ENCODE peak calls at places on chromosomes 3 and 15, in ten cellular contexts. U, L, A, R, B, P, X, E, V and Z are unnamed samples.

GRCh38 chr15:59819047-59819446 is 129.9 kb upstream of the BNIP2 start:
- DNase-seq in L (peak), E (no peak), P (no peak), B (no peak), X (no peak), V (no peak), U (no peak), A (no peak), R (no peak), Z (no peak)

GRCh38 chr15:77838061-77838460 is 205.3 kb upstream of the LINGO1 start:
- DNase-seq in B (no peak), E (no peak), A (no peak), V (peak), X (peak), L (no peak), R (peak), U (no peak), P (no peak), Z (no peak)

GRCh38 chr15:26661727-26662126 is 111.1 kb downstream of the GABRB3 start:
- DNase-seq in L (no peak), E (no peak), P (no peak), V (no peak), B (no peak), R (no peak), U (peak), X (no peak), A (no peak), Z (no peak)

GRCh38 chr15:44479343-44479742 is 51.9 kb downstream of the CTDSPL2 start:
- DNase-seq in R (no peak), X (no peak), L (no peak), U (no peak), V (no peak), E (no peak), B (no peak), P (no peak), A (no peak), Z (no peak)

GRCh38 chr3:188037965-188038581 is 115.9 kb upstream of the LPP start:
- DNase-seq in X (no peak), A (no peak), R (peak), U (no peak), E (peak), L (no peak), P (no peak), V (peak), B (no peak), Z (no peak)

GRCh38 chr3:134205426-134205825 is 45.2 kb downstream of the RYK start:
- DNase-seq in R (no peak), E (no peak), P (no peak), X (no peak), U (no peak), V (no peak), B (no peak), L (no peak), A (no peak), Z (no peak)

GRCh38 chr3:160200328-160200727 is 24.9 kb upstream of the C3orf80 start:
- DNase-seq in E (peak), X (no peak), A (no peak), L (peak), U (no peak), B (no peak), P (no peak), R (no peak), V (no peak), Z (no peak)

GRCh38 chr15:99282129-99282528 is 30.8 kb downstream of the LRRC28 start:
- DNase-seq in V (no peak), R (no peak), X (no peak), L (no peak), P (no peak), A (no peak), B (no peak), E (no peak), U (no peak), Z (no peak)

GRCh38 chr3:81716870-81717509 is 44.5 kb downstream of the GBE1 start:
- DNase-seq in L (peak), E (peak), U (no peak), B (peak), P (no peak), X (no peak), V (peak), R (peak), A (no peak), Z (no peak)

GRCh38 chr3:63470745-63471144 is 181.7 kb upstream of the SNTN start:
- DNase-seq in E (no peak), A (no peak), U (no peak), L (no peak), B (no peak), P (no peak), R (no peak), X (no peak), V (no peak), Z (no peak)

GRCh38 chr3:66378256-66378655 is 122.6 kb downstream of the LRIG1 start:
- DNase-seq in X (no peak), U (no peak), V (no peak), L (peak), P (no peak), B (no peak), R (peak), E (peak), A (peak), Z (no peak)

GRCh38 chr3:77134801-77135200 is 94.9 kb downstream of the ROBO2 start:
- DNase-seq in X (no peak), R (no peak), P (no peak), E (no peak), A (no peak), U (no peak), B (no peak), V (no peak), L (peak), Z (no peak)

GRCh38 chr15:92954578-92954977 is 54.5 kb downstream of the CHD2 start:
- DNase-seq in L (peak), X (no peak), U (no peak), E (peak), A (no peak), V (no peak), R (peak), P (no peak), B (peak), Z (no peak)

GRCh38 chr3:119418091-119418512 is 45.3 kb downstream of the TMEM39A start:
- DNase-seq in E (no peak), P (no peak), X (no peak), R (peak), U (no peak), V (no peak), L (no peak), B (no peak), A (no peak), Z (no peak)

GRCh38 chr3:11530153-11530721 is 113.5 kb downstream of the VGLL4 start:
- DNase-seq in L (no peak), U (peak), B (peak), E (peak), R (peak), V (peak), P (no peak), A (no peak), X (peak), Z (peak)

GRCh38 chr3:130969621-130970020 is 57.0 kb downstream of the ASTE1 start:
- DNase-seq in X (no peak), V (peak), U (no peak), L (no peak), A (no peak), R (no peak), E (no peak), B (no peak), P (no peak), Z (no peak)

GRCh38 chr3:49415931-49416601 is 3.8 kb downstream of the TCTA start:
- DNase-seq in X (no peak), E (no peak), U (no peak), P (peak), R (peak), A (peak), V (no peak), L (no peak), B (no peak), Z (no peak)

GRCh38 chr3:39213613-39214012 is 21.2 kb upstream of the XIRP1 start:
- DNase-seq in R (no peak), V (no peak), E (no peak), B (no peak), X (no peak), P (no peak), U (no peak), L (no peak), A (no peak), Z (no peak)

GRCh38 chr3:127079211-127079610 is 96.3 kb downstream of the PLXNA1 start:
- DNase-seq in U (no peak), R (no peak), B (no peak), X (peak), A (no peak), E (no peak), P (no peak), L (no peak), V (no peak), Z (no peak)

GRCh38 chr3:128360243-128360642 is 106.4 kb downstream of the DNAJB8 start:
- DNase-seq in A (no peak), P (no peak), V (no peak), U (no peak), R (no peak), L (no peak), E (no peak), X (no peak), B (peak), Z (no peak)

GRCh38 chr3:122364508-122364907 is 18.5 kb downstream of the MIX23 start:
- DNase-seq in E (no peak), A (no peak), V (no peak), P (no peak), B (no peak), X (no peak), R (no peak), L (no peak), U (no peak), Z (no peak)